ENCODE peak calls at places on chromosomes 2 and 18, in seven cellular contexts. B is HCT116, A is H1, U is GM12878, T is K562, Z is HepG2, X is SK-N-SH. L is an unnamed sample.

GRCh38 chr2:209334188-209335017 is 89.4 kb upstream of the MAP2 start:
- DNase-seq in T (peak), Z (peak), U (no peak), X (peak), B (peak), A (no peak), L (peak)

GRCh38 chr2:37000273-37000780 is 34.0 kb upstream of the STRN start:
- DNase-seq in Z (no peak), X (no peak), B (no peak), T (no peak), U (no peak), A (no peak), L (no peak)

GRCh38 chr2:37812941-37813730 is 112.0 kb upstream of the RMDN2 start:
- DNase-seq in Z (no peak), X (no peak), U (no peak), T (no peak), A (no peak), B (no peak), L (no peak)

GRCh38 chr2:80102026-80102425 is 202.5 kb downstream of the LRRTM1 start:
- DNase-seq in T (no peak), Z (no peak), X (no peak), B (no peak), A (no peak), U (no peak), L (no peak)

GRCh38 chr2:109139002-109139401 is 10.0 kb downstream of the SH3RF3 start:
- DNase-seq in T (no peak), Z (no peak), A (no peak), B (no peak), U (no peak), X (no peak), L (no peak)

GRCh38 chr2:106143495-106144215 is 50.4 kb downstream of the UXS1 start:
- DNase-seq in Z (no peak), B (no peak), U (no peak), X (no peak), T (no peak), A (peak), L (peak)

GRCh38 chr2:26562811-26563645 is 78.1 kb downstream of the CIB4 start:
- DNase-seq in B (peak), T (no peak), A (no peak), X (no peak), U (no peak), Z (no peak), L (no peak)

GRCh38 chr2:100893753-100894530 is 74.0 kb downstream of the NPAS2 start:
- DNase-seq in B (peak), Z (peak), X (no peak), A (no peak), T (peak), U (peak), L (no peak)

GRCh38 chr2:120161190-120161589 is 62.0 kb downstream of the TMEM185B start:
- DNase-seq in T (no peak), U (no peak), Z (no peak), A (no peak), B (no peak), X (no peak), L (no peak)

GRCh38 chr2:61640406-61640805 is 102.2 kb upstream of the XPO1 start:
- DNase-seq in U (no peak), T (no peak), X (no peak), Z (no peak), A (no peak), B (no peak), L (no peak)

GRCh38 chr2:220335591-220335915 is 708.1 kb downstream of the SLC4A3 start:
- DNase-seq in X (no peak), B (no peak), T (no peak), Z (no peak), U (no peak), A (no peak), L (no peak)

GRCh38 chr2:33673937-33674336 is 74.8 kb upstream of the FAM98A start:
- DNase-seq in T (no peak), A (no peak), B (peak), U (no peak), X (peak), Z (no peak), L (no peak)

GRCh38 chr2:191178806-191179514 is 28.2 kb upstream of the STAT4 start:
- DNase-seq in B (no peak), X (no peak), A (no peak), Z (no peak), U (no peak), T (no peak), L (no peak)

GRCh38 chr2:62669180-62669579 is 36.3 kb upstream of the EHBP1 start:
- DNase-seq in T (no peak), A (no peak), X (no peak), U (no peak), Z (no peak), B (no peak), L (no peak)

GRCh38 chr2:23009545-23010149 is 375.3 kb upstream of the KLHL29 start:
- DNase-seq in B (no peak), Z (no peak), U (no peak), T (no peak), X (no peak), A (no peak), L (no peak)

GRCh38 chr2:198499539-198499938 is 695.1 kb downstream of the PLCL1 start:
- DNase-seq in A (no peak), X (no peak), U (no peak), T (no peak), B (no peak), Z (no peak), L (no peak)

DNA sequence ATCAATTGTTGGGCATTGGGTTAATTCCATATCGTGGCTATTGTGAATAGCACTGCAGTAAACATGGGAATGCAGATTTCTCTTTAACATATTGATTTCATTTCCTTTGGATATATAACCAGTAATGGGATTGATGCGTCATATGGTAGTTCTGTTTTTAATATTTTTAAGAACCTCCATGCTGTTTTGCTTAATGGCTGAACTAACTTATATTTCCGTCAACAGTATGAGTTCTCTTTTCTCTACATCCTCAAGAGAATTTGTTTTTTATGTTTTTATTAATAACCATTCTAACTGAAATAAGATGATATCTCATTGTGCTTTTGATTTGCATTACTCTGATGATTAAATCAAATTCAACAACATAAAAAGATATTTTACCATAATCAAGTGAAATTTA is 228.5 kb upstream of the FSIP2 start:
- DNase-seq in A (no peak), B (no peak), U (no peak), Z (no peak), T (no peak), X (no peak), L (no peak)
- TF ChIP-seq JUND in A (no peak), B (no peak), U (no peak), Z (no peak), T (no peak), X (no peak), L (no peak)

GRCh38 chr18:22683196-22683676 is 249.9 kb upstream of the RBBP8 start:
- DNase-seq in U (no peak), X (no peak), Z (peak), T (no peak), B (no peak), A (no peak), L (no peak)
- TF ChIP-seq JUND in U (no peak), X (no peak), Z (no peak), T (no peak), B (no peak), A (no peak), L (no peak)

DNA sequence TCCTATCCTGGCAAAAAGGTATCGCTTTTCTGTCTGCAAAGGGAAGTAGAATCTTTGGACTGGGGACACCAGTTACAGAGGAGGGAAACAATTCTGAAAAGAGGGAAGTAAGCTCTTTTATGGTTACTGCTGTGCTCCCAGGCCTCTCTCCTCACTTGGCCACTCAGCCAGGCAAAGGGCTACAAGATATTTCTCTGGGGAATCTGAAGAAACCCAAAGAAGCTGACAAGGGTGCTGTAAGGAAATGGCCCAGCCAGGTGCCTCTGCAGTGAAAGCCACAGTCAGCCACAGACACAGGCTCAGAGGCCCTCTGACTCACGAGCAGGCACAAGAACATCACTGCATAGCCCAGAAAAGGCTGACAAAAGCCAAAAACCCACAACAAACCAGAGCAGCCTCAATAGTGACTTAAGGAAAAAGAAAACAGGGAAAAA is 5.8 kb downstream of the HDLBP start:
- DNase-seq in T (no peak), U (peak), Z (no peak), B (no peak), X (no peak), A (no peak), L (no peak)
- TF ChIP-seq JUND in T (no peak), U (no peak), Z (no peak), B (no peak), X (no peak), A (no peak), L (no peak)

DNA sequence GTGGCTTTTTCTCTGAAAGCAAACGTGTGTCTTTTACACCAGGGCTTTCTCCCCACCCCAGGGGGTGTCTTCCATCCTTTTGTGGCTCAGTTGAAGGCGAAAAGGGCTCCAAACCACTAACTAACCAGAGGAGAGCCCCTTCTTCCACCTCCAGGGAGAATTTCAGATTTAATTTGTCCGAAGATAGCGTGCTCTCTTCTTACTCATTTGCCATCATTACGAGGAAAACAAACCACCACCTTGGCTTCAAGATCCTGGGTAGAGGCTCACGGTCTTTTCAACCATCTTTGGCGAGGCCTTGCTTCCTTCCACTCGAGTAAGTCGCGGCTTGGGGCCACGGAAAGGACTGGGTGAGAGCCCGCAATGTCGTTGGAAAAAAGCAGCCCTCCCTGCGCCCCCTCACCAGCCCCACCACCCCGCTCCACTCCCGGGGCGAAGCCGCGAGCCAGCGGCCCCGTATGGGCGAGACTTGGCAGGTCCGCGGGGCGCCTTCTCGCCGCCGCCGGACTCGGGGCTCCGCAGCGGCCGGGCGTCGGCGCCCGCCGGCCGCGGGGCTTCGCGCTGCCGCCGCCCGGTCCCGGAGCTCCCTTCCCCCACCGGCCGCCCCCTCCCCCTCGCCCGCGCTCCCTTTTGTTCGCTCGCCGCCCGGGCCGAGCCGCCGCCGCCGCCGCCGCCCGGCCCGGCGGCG is 1.7 kb upstream of the ZNF532 start:
- DNase-seq in U (no peak), A (no peak), T (no peak), X (peak), B (peak), Z (no peak), L (peak)
- TF ChIP-seq JUND in U (no peak), A (no peak), T (no peak), X (no peak), B (no peak), Z (no peak), L (no peak)

GRCh38 chr2:240259201-240259923 is 118.9 kb upstream of the OTOS start:
- DNase-seq in T (no peak), A (no peak), U (no peak), X (peak), Z (no peak), B (no peak), L (no peak)
- TF ChIP-seq JUND in T (no peak), A (no peak), U (no peak), X (no peak), Z (no peak), B (no peak), L (no peak)

GRCh38 chr18:67525328-67526110 is 9.0 kb upstream of the DSEL start:
- DNase-seq in B (no peak), A (no peak), Z (peak), X (no peak), U (no peak), T (no peak), L (peak)
- TF ChIP-seq JUND in B (no peak), A (peak), Z (no peak), X (peak), U (no peak), T (no peak), L (no peak)

DNA sequence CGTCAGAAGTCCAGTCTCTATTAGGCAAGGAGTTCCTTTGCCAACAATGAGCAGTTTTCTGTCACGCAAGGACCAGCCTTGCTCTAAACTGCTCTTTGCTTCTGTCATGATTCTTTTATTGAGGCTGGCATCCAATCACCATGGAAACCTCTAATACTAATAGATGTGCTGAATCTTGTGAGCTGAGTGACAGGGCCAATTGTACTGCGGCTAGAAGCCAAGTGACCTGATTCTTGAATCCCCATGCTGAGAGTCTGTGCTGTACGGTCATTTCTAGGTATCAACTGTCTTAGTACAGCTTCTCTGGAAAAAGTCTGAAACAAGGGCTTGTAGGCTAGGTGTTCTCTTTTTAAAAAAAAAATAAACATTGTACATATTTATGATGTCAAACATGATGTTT is 395.6 kb downstream of the RND3 start:
- DNase-seq in T (no peak), A (no peak), Z (no peak), U (no peak), B (no peak), X (no peak), L (no peak)
- TF ChIP-seq JUND in T (no peak), A (no peak), Z (no peak), U (no peak), B (no peak), X (no peak), L (no peak)

DNA sequence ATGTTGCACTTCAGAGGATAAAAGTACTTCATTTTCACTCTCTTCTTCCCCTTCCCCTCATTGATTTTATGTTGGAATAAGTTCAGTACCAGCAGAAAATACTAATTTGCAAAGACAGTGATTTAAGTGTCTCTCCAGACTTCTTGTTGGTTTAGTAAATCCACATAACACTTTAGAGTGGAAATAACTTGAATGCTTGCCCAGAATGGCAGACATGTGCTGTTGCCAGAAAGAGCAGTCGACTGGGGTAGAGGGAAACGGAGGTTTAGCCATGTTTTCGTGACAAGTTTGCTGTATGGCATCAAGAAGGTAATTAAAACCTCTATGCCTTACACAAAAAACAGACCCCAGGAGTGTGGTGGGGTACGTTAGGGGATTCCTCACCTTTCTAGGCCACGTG is 246.0 kb upstream of the CXCR4 start:
- DNase-seq in T (no peak), Z (no peak), A (no peak), B (no peak), U (no peak), X (no peak), L (no peak)
- TF ChIP-seq JUND in T (no peak), Z (no peak), A (no peak), B (no peak), U (no peak), X (no peak), L (no peak)

GRCh38 chr2:96817882-96818281 is 1.8 kb downstream of the CNNM3 start:
- DNase-seq in B (no peak), U (no peak), Z (no peak), T (no peak), A (no peak), X (no peak), L (no peak)

GRCh38 chr2:96816127-96816835 is at the start of gene CNNM3:
- DNase-seq in U (no peak), X (peak), Z (peak), A (peak), B (peak), T (peak), L (peak)

GRCh38 chr2:96819101-96819875 is 3.2 kb downstream of the CNNM3 start:
- DNase-seq in U (no peak), Z (peak), T (peak), X (peak), B (no peak), A (no peak), L (no peak)

GRCh38 chr2:96815326-96816126 is 542 bp upstream of the CNNM3 start:
- DNase-seq in X (peak), U (no peak), A (no peak), T (no peak), Z (peak), B (no peak), L (no peak)

DNA sequence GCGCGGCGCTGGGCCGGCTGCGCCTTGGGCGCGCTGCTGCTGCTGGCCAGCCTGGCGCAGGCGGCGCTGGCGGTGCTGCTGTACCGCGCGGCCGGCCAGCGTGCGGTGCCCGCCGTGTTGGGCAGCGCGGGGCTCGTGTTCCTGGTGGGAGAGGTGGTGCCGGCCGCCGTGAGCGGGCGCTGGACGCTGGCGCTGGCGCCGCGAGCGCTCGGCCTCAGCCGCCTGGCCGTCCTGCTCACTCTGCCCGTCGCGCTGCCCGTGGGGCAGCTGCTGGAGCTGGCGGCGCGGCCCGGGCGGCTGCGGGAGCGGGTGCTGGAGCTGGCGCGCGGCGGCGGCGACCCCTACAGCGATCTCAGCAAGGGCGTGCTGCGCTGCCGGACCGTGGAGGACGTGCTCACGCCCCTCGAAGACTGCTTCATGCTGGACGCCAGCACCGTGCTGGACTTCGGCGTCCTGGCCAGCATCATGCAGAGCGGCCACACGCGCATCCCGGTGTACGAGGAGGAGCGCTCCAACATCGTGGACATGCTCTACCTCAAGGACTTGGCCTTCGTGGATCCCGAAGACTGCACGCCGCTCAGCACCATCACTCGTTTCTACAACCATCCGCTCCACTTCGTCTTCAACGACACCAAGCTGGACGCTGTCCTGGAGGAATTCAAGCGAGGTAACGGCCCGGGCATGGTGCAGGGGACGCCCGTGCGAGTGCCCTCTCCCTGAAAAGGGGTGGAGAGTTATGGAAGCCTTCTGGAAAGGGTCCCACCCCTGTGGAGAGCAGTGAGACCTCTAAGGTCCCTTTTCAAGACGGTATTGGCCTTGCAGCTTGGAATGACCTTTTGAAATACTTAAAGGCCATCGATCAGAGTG is 1.0 kb downstream of the CNNM3 start:
- DNase-seq in T (no peak), A (no peak), U (no peak), X (peak), Z (peak), B (no peak), L (no peak)
- TF ChIP-seq JUND in T (no peak), A (no peak), U (no peak), X (no peak), Z (no peak), B (no peak), L (no peak)

GRCh38 chr18:12409466-12409865 is 1.7 kb downstream of the PRELID3A start:
- DNase-seq in B (no peak), U (no peak), A (no peak), T (no peak), Z (no peak), X (peak), L (no peak)
- TF ChIP-seq JUND in B (no peak), U (no peak), A (no peak), T (no peak), Z (no peak), X (no peak), L (no peak)